ENCODE peak calls at places on chromosomes 2 and 18, in eight cellular contexts. H, I, G, Q, B, N, Z and J are unnamed samples. For H3K9me3 and H3K27me3, the result is how much of the 10 kb centered on the place peaks cover.

GRCh38 chr18:1751249-1751648 is 820.1 kb downstream of the METTL4 start:
- DNase-seq in I (no peak), H (no peak), B (no peak), N (no peak), G (no peak), Z (no peak), Q (no peak), J (no peak)

GRCh38 chr2:156182132-156182531 is 150.4 kb downstream of the NR4A2 start:
- DNase-seq in H (peak), N (no peak), Z (no peak), I (no peak), Q (no peak), B (peak), G (peak), J (peak)

GRCh38 chr2:69384618-69385081 is 2.4 kb downstream of the GFPT1 start:
- DNase-seq in H (no peak), G (no peak), B (no peak), Q (no peak), N (no peak), Z (no peak), I (no peak), J (no peak)

GRCh38 chr2:157662401-157662800 is 33.7 kb upstream of the ACVR1C start:
- DNase-seq in I (no peak), B (no peak), Q (no peak), G (no peak), H (no peak), N (no peak), Z (no peak), J (no peak)

GRCh38 chr2:74416721-74417120 is 4.7 kb downstream of the C2orf81 start:
- DNase-seq in N (no peak), G (no peak), Q (no peak), I (no peak), Z (no peak), B (no peak), H (no peak), J (no peak)

GRCh38 chr2:191854385-191855372 is 7.8 kb upstream of the CAVIN2 start:
- DNase-seq in B (no peak), I (no peak), G (no peak), Q (no peak), H (no peak), N (no peak), Z (no peak), J (no peak)

GRCh38 chr18:75437979-75438378 is 10.5 kb upstream of the SMIM21 start:
- DNase-seq in N (no peak), G (no peak), B (no peak), Z (no peak), I (no peak), H (no peak), Q (no peak), J (no peak)

GRCh38 chr2:231931481-231931915 is 5.3 kb upstream of the NPPC start:
- DNase-seq in Z (peak), Q (no peak), B (no peak), I (peak), N (no peak), H (no peak), G (no peak), J (no peak)

GRCh38 chr2:182540236-182540635 is 113.4 kb upstream of the PDE1A start:
- DNase-seq in Q (no peak), I (no peak), B (no peak), H (no peak), Z (no peak), G (no peak), N (no peak), J (no peak)

GRCh38 chr2:181694271-181694670 is 14.0 kb upstream of the NEUROD1 start:
- DNase-seq in B (no peak), G (no peak), Z (no peak), I (no peak), Q (no peak), N (no peak), H (no peak), J (no peak)

GRCh38 chr2:48209214-48209885 is 303.1 kb upstream of the FBXO11 start:
- DNase-seq in I (no peak), G (no peak), B (no peak), Z (no peak), H (no peak), N (no peak), Q (no peak), J (no peak)

GRCh38 chr2:17713291-17713690 is 40.3 kb downstream of the SMC6 start:
- DNase-seq in H (no peak), G (no peak), N (no peak), Q (no peak), I (no peak), Z (no peak), B (no peak), J (no peak)

GRCh38 chr18:63025251-63025710 is 294.3 kb downstream of the BCL2 start:
- DNase-seq in H (no peak), G (peak), N (peak), B (no peak), Z (no peak), I (no peak), Q (no peak), J (no peak)

GRCh38 chr2:18883626-18884456 is 294.5 kb upstream of the NT5C1B start:
- DNase-seq in H (peak), Q (no peak), Z (no peak), N (no peak), I (no peak), G (no peak), B (no peak), J (no peak)

GRCh38 chr18:48766025-48766424 is 184.7 kb downstream of the SMAD7 start:
- DNase-seq in I (no peak), Q (no peak), Z (no peak), B (no peak), N (no peak), H (no peak), G (no peak), J (no peak)

GRCh38 chr2:1973636-1974035 is 229.3 kb upstream of the PXDN start:
- DNase-seq in H (no peak), I (no peak), Q (no peak), Z (peak), B (no peak), G (no peak), N (no peak), J (no peak)

GRCh38 chr2:25366629-25367028 is 24.9 kb upstream of the DNMT3A start:
- DNase-seq in N (peak), H (no peak), B (no peak), I (no peak), Z (no peak), G (no peak), Q (no peak), J (no peak)

GRCh38 chr18:52813637-52814416 is 473.8 kb downstream of the DCC start:
- DNase-seq in Z (no peak), G (no peak), H (no peak), I (no peak), Q (no peak), N (no peak), B (no peak), J (no peak)

GRCh38 chr18:77300579-77300978 is 50.9 kb downstream of the GALR1 start:
- DNase-seq in Q (no peak), G (no peak), B (no peak), N (no peak), I (no peak), H (peak), Z (no peak), J (no peak)

GRCh38 chr18:4586729-4587128 is 131.6 kb upstream of the DLGAP1 start:
- DNase-seq in I (no peak), H (no peak), N (no peak), G (no peak), Q (no peak), B (no peak), Z (no peak), J (no peak)

GRCh38 chr2:130261970-130262760 is 63.9 kb upstream of the TUBA3E start:
- DNase-seq in G (peak), Z (no peak), H (no peak), I (no peak), Q (no peak), N (no peak), B (peak), J (no peak)

GRCh38 chr2:54586062-54586982 is 130.2 kb downstream of the SPTBN1 start:
- DNase-seq in H (no peak), G (no peak), Z (no peak), Q (no peak), I (no peak), N (no peak), B (no peak), J (no peak)

GRCh38 chr2:197037863-197038398 is 111.4 kb upstream of the PGAP1 start:
- DNase-seq in G (no peak), Q (no peak), N (no peak), B (no peak), I (no peak), H (no peak), Z (no peak), J (no peak)

GRCh38 chr2:192828947-192829346 is 634.2 kb upstream of the TMEFF2 start:
- DNase-seq in N (peak), I (no peak), B (no peak), Q (no peak), G (no peak), Z (no peak), H (no peak), J (peak)

GRCh38 chr2:70716951-70717350 is 51.0 kb downstream of the ADD2 start:
- DNase-seq in I (no peak), B (no peak), H (no peak), Z (peak), N (no peak), Q (no peak), G (no peak), J (no peak)

GRCh38 chr2:176161817-176162626 is 4.9 kb downstream of the HOXD3 start:
- DNase-seq in N (no peak), I (no peak), Z (no peak), H (no peak), B (no peak), Q (no peak), G (no peak), J (no peak)

GRCh38 chr18:36364911-36365624 is 67.6 kb downstream of the FHOD3 start:
- DNase-seq in G (no peak), I (no peak), Q (no peak), N (no peak), B (no peak), Z (no peak), H (no peak), J (no peak)

GRCh38 chr2:221503965-221504364 is 68.1 kb downstream of the EPHA4 start:
- DNase-seq in G (no peak), Q (no peak), H (no peak), I (no peak), B (no peak), Z (no peak), N (no peak), J (no peak)

GRCh38 chr2:218870984-218871344 is 9.7 kb upstream of the WNT10A start:
- DNase-seq in G (no peak), H (no peak), Z (no peak), N (peak), I (no peak), B (no peak), Q (no peak), J (no peak)

GRCh38 chr2:216765810-216766259 is 70.5 kb upstream of the IGFBP5 start:
- DNase-seq in Z (no peak), N (peak), I (peak), H (no peak), G (peak), Q (no peak), B (no peak), J (no peak)

GRCh38 chr2:216694201-216694825 is 1.0 kb downstream of the IGFBP5 start:
- DNase-seq in I (peak), Z (peak), Q (peak), H (peak), G (peak), B (no peak), N (peak), J (no peak)

GRCh38 chr2:207796585-207797350 is 27.1 kb upstream of the FZD5 start:
- DNase-seq in N (no peak), B (no peak), Q (no peak), H (no peak), I (no peak), Z (no peak), G (peak), J (no peak)

GRCh38 chr2:9813312-9814128 is 29.8 kb upstream of the TAF1B start:
- DNase-seq in G (peak), Q (peak), B (no peak), I (peak), H (peak), Z (peak), N (no peak), J (peak)

GRCh38 chr2:65576861-65577601 is 144.6 kb upstream of the SPRED2 start:
- DNase-seq in G (peak), I (no peak), Q (no peak), Z (no peak), H (no peak), N (no peak), B (peak), J (no peak)

GRCh38 chr2:101349893-101350662 is 37.2 kb downstream of the CREG2 start:
- DNase-seq in N (no peak), H (no peak), Z (no peak), G (peak), Q (no peak), I (no peak), B (no peak), J (no peak)

GRCh38 chr2:5690231-5690630 is 2.0 kb upstream of the SOX11 start:
- DNase-seq in B (no peak), H (no peak), I (no peak), Z (no peak), G (no peak), Q (no peak), N (no peak), J (no peak)

GRCh38 chr2:6526093-6526824 is 339.4 kb downstream of the CMPK2 start:
- DNase-seq in Z (no peak), Q (no peak), G (peak), I (no peak), H (peak), N (no peak), B (no peak), J (no peak)

GRCh38 chr2:42622943-42623676 is 54.7 kb downstream of the MTA3 start:
- DNase-seq in I (no peak), B (no peak), H (no peak), Z (no peak), Q (no peak), G (no peak), N (no peak), J (no peak)
- H3K9me3 ChIP-seq in I (under half), B (under half), H (under half), Z (under half), Q (under half), G (under half), N (under half), J (under half)

GRCh38 chr2:45860136-45861106 is 208.9 kb downstream of the PRKCE start:
- DNase-seq in Z (peak), B (no peak), G (peak), N (peak), H (peak), Q (no peak), I (peak), J (no peak)
- TF ChIP-seq CTCF in Z (no peak), B (no peak), G (no peak), N (peak), H (no peak), Q (no peak), I (peak), J (no peak)

DNA sequence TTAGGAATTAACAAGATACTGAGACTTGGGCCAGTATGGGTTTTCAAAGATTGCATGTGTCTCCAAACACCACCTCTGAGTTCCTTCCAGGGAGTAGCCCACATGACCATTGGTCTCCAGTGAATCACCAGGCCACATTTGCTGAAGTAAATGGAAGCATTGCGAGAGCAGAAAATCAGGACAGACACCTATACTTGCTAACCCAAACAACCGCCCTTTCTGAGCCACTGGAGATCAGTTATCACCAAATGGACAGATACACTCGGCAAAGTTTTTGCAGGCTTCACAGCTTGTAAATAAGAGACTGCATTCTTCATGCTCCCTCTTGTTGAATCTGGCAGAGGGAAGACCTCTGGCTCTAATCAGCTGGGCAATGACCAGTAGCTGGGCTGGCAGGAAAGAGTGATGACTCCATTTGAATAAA is 41.0 kb downstream of the GATA6 start:
- DNase-seq in H (no peak), Q (no peak), G (peak), Z (no peak), I (no peak), B (no peak), N (no peak), J (no peak)
- H3K27me3 ChIP-seq in H (under half), Q (under half), G (under half), Z (under half), I (under half), B (under half), N (under half), J (under half)

DNA sequence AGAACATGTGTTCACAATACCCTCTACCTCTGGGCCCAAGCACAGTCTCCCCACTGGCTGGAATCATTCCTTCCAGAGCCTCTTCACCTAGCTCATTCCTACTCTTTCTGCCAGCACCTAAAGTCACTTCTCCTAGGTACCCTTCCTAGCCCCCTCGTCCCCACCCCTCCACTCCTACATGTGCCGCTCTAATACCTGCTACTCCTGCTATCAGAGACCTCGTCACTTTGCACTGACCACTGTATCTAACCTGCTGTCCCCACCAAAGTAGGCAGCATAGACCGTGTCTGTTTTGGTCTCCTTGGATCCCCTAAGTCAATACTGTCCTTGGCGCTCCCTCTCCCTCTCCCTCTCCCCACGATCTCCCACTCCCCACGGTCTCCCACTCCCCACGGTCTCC is 53.2 kb upstream of the PKDCC start:
- DNase-seq in N (no peak), H (no peak), Q (peak), B (no peak), Z (no peak), I (no peak), G (no peak), J (no peak)
- H3K9me3 ChIP-seq in N (under half), H (under half), Q (under half), B (under half), Z (under half), I (under half), G (under half), J (under half)

DNA sequence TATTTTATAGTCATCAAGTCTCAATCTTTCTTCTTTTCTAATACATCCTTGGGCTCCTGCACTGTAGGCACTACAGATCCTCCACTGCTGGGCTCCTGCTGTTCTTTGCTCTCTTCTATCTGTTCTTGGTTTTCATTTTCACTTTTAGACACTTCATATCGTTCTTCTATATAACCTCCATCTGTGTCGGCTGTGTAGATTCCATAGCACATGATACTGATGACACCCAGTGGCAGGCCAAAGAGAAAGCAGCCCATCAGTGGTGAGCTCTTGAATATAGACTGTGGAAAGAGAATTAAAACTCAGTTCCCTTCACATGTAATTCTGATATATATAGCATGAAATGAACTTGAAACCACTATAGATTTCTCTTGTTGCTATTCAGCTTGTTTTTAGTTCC is 38.0 kb downstream of the TMX3 start:
- DNase-seq in Z (no peak), N (no peak), I (no peak), Q (no peak), H (no peak), B (no peak), G (no peak), J (no peak)
- TF ChIP-seq CTCF in Z (no peak), N (no peak), I (no peak), Q (no peak), H (no peak), B (no peak), G (no peak), J (no peak)

GRCh38 chr2:44884231-44884630 is 57.3 kb upstream of the SIX3 start:
- DNase-seq in H (no peak), I (no peak), B (no peak), Z (no peak), G (no peak), Q (no peak), N (no peak), J (no peak)
- H3K27me3 ChIP-seq in H (under half), I (half or more), B (under half), Z (under half), G (under half), Q (under half), N (under half), J (under half)

GRCh38 chr2:240526521-240526920 is 31.3 kb downstream of the ANKMY1 start:
- DNase-seq in B (no peak), H (no peak), G (no peak), Z (no peak), N (no peak), I (no peak), Q (no peak), J (no peak)
- H3K9me3 ChIP-seq in B (under half), H (under half), G (under half), Z (under half), N (under half), I (under half), Q (under half), J (under half)

GRCh38 chr2:210171309-210172218 is at the start of gene KANSL1L:
- DNase-seq in Q (peak), Z (peak), B (no peak), H (peak), I (peak), G (peak), N (peak), J (peak)
- TF ChIP-seq CTCF in Q (no peak), Z (no peak), B (no peak), H (no peak), I (no peak), G (no peak), N (peak), J (no peak)